ENCODE peak calls at places on chromosomes 1 and 21, in eight cellular contexts. S is midbrain; T is cerebellar cortex; K is progenitor cell of endocrine pancreas; Q is M059J; E is activated T-cell treated with anti-CD3 and anti-CD28 coated beads, Interleukin-2, amount 50 U/mL, for 1 hour; F is nucleus accumbens; O is GM03348. A is an unnamed sample.

GRCh38 chr1:237482777-237483176 is 407.9 kb downstream of the ZP4 start:
- DNase-seq in Q (peak), T (no peak), E (no peak), O (no peak), K (no peak), S (no peak), F (no peak), A (no peak)

GRCh38 chr21:37546949-37547614 is 180.5 kb downstream of the DYRK1A start:
- DNase-seq in S (no peak), E (no peak), O (peak), T (no peak), Q (peak), K (no peak), F (no peak), A (no peak)

GRCh38 chr1:71413441-71414170 is 332.8 kb upstream of the ZRANB2 start:
- DNase-seq in S (no peak), Q (no peak), O (peak), K (no peak), F (no peak), E (no peak), T (no peak), A (no peak)

GRCh38 chr1:64043976-64044375 is 159.4 kb upstream of the UBE2U start:
- DNase-seq in T (no peak), F (no peak), S (no peak), Q (peak), O (peak), E (no peak), K (no peak), A (no peak)

GRCh38 chr21:39115659-39116235 is 67.5 kb downstream of the PSMG1 start:
- DNase-seq in F (no peak), O (peak), E (no peak), K (no peak), T (no peak), S (no peak), Q (peak), A (no peak)

GRCh38 chr1:51671527-51672325 is 54.8 kb downstream of the OSBPL9 start:
- DNase-seq in E (no peak), Q (peak), F (no peak), K (no peak), T (no peak), O (no peak), S (no peak), A (no peak)

GRCh38 chr1:180468311-180468710 is 34.1 kb downstream of the ACBD6 start:
- DNase-seq in K (no peak), T (no peak), E (no peak), S (no peak), F (no peak), Q (no peak), O (no peak), A (no peak)

GRCh38 chr21:41204736-41205135 is 36.8 kb downstream of the BACE2 start:
- DNase-seq in F (no peak), O (no peak), K (no peak), E (no peak), S (no peak), Q (no peak), T (no peak), A (no peak)

GRCh38 chr1:32040711-32041110 is 27.0 kb downstream of the KHDRBS1 start:
- DNase-seq in O (no peak), E (no peak), F (no peak), Q (no peak), K (no peak), S (peak), T (no peak), A (no peak)

GRCh38 chr1:243496173-243496553 is 240.3 kb downstream of the SDCCAG8 start:
- DNase-seq in O (no peak), E (no peak), K (no peak), T (peak), S (peak), Q (no peak), F (peak), A (no peak)

GRCh38 chr1:28139033-28139712 is 37.3 kb downstream of the PTAFR start:
- DNase-seq in T (no peak), Q (peak), O (peak), S (no peak), E (no peak), F (no peak), K (no peak), A (no peak)

GRCh38 chr1:33099290-33100118 is 18.6 kb downstream of the AZIN2 start:
- DNase-seq in K (no peak), Q (peak), O (peak), F (no peak), E (peak), T (no peak), S (no peak), A (no peak)

GRCh38 chr1:86542626-86543025 is 4.3 kb upstream of the CLCA4 start:
- DNase-seq in S (no peak), F (no peak), E (no peak), T (no peak), K (no peak), O (no peak), Q (peak), A (no peak)

GRCh38 chr1:50620680-50621329 is 197.6 kb upstream of the DMRTA2 start:
- DNase-seq in S (no peak), Q (peak), F (no peak), E (no peak), O (peak), K (no peak), T (no peak), A (no peak)

GRCh38 chr1:46747683-46748288 is 28.9 kb upstream of the EFCAB14 start:
- DNase-seq in O (peak), T (peak), K (no peak), E (no peak), S (peak), Q (peak), F (no peak), A (no peak)

GRCh38 chr21:25967566-25968438 is 202.8 kb downstream of the APP start:
- DNase-seq in Q (peak), E (no peak), K (no peak), F (no peak), T (no peak), O (no peak), S (no peak), A (no peak)

GRCh38 chr21:19507682-19508260 is 1104.2 kb upstream of the TMPRSS15 start:
- DNase-seq in O (no peak), K (no peak), E (no peak), Q (no peak), F (no peak), S (no peak), T (no peak), A (no peak)

GRCh38 chr1:247919952-247920351 is at the start of gene OR2T8:
- DNase-seq in F (no peak), E (no peak), Q (no peak), T (no peak), O (no peak), K (no peak), S (no peak), A (no peak)

A was measured in GM12892.